ENCODE peak calls at places on chromosomes 16 and 17, in ten cellular contexts. H is A549, Y is testis, L is H1, G is body of pancreas, S is adrenal gland, N is IMR-90, D is transverse colon, W is heart left ventricle, F is GM12878. K is an unnamed sample. For H3K4me1, the result is how much of the 10 kb centered on the place peaks cover.

GRCh38 chr16:81502396-81503060 is 57.9 kb downstream of the CMIP start:
- DNase-seq in W (no peak), D (no peak), G (no peak), Y (no peak), L (no peak), H (no peak), F (no peak), N (no peak), S (no peak), K (no peak)

GRCh38 chr17:80984749-80985148 is 6.9 kb upstream of the CHMP6 start:
- DNase-seq in G (no peak), W (no peak), Y (no peak), S (no peak), N (peak), F (no peak), L (peak), H (no peak), D (no peak), K (no peak)

GRCh38 chr17:40069751-40070643 is 7.2 kb downstream of the THRA start:
- DNase-seq in L (no peak), Y (peak), H (peak), D (peak), W (peak), G (peak), F (no peak), N (peak), S (peak), K (peak)

GRCh38 chr16:57354311-57354710 is 4.3 kb upstream of the CCL22 start:
- DNase-seq in F (no peak), H (no peak), G (no peak), Y (no peak), L (no peak), D (no peak), N (no peak), S (no peak), W (no peak), K (peak)

GRCh38 chr17:78952706-78953105 is 27.0 kb downstream of the LGALS3BP start:
- DNase-seq in H (no peak), W (no peak), Y (no peak), L (no peak), F (no peak), N (no peak), D (no peak), G (no peak), S (no peak), K (no peak)

GRCh38 chr17:66787914-66788313 is 47.0 kb upstream of the CACNG5 start:
- DNase-seq in F (no peak), Y (no peak), S (no peak), N (no peak), W (no peak), G (no peak), D (no peak), H (no peak), L (no peak), K (no peak)

GRCh38 chr17:39094607-39095308 is 56.7 kb downstream of the PLXDC1 start:
- DNase-seq in H (no peak), L (no peak), Y (no peak), G (no peak), D (peak), N (no peak), W (no peak), F (no peak), S (no peak), K (no peak)

GRCh38 chr16:78729687-78730086 is 630.2 kb downstream of the WWOX start:
- DNase-seq in S (no peak), L (no peak), W (no peak), Y (no peak), F (peak), H (no peak), N (no peak), D (no peak), G (no peak), K (no peak)

GRCh38 chr17:48540213-48540612 is 4.7 kb downstream of the HOXB2 start:
- DNase-seq in N (peak), D (no peak), G (no peak), F (no peak), W (no peak), L (no peak), S (no peak), H (no peak), Y (no peak), K (no peak)

GRCh38 chr17:32777436-32777835 is 99.5 kb downstream of the MYO1D start:
- DNase-seq in L (no peak), N (peak), W (no peak), F (no peak), G (no peak), S (no peak), D (no peak), Y (no peak), H (peak), K (no peak)

GRCh38 chr17:8110907-8111306 is 7.4 kb downstream of the ALOXE3 start:
- DNase-seq in L (no peak), N (no peak), G (no peak), S (no peak), W (no peak), F (no peak), Y (no peak), D (no peak), H (no peak), K (no peak)

GRCh38 chr16:89261691-89262563 is 44.4 kb downstream of the ZNF778 start:
- DNase-seq in D (no peak), F (no peak), W (no peak), H (no peak), S (no peak), N (peak), L (no peak), G (no peak), Y (peak), K (peak)

GRCh38 chr17:63446218-63446980 is at the start of gene CYB561:
- DNase-seq in Y (peak), S (peak), H (peak), L (no peak), D (peak), G (peak), F (no peak), N (peak), W (peak), K (peak)

GRCh38 chr16:85448557-85449194 is 164.4 kb upstream of the GSE1 start:
- DNase-seq in D (peak), N (no peak), S (no peak), G (peak), Y (no peak), W (no peak), H (no peak), F (no peak), L (no peak), K (peak)

GRCh38 chr17:68456529-68457167 is 648 bp downstream of the WIPI1 start:
- DNase-seq in N (peak), S (peak), H (peak), L (peak), Y (peak), W (peak), G (peak), F (no peak), D (peak), K (peak)

GRCh38 chr16:86052115-86052670 is 153.2 kb downstream of the IRF8 start:
- DNase-seq in D (no peak), L (no peak), S (no peak), W (no peak), G (no peak), Y (no peak), F (no peak), H (no peak), N (no peak), K (no peak)

GRCh38 chr16:27352026-27352425 is 38.3 kb downstream of the IL4R start:
- DNase-seq in W (no peak), H (no peak), D (no peak), F (no peak), G (no peak), N (no peak), Y (no peak), S (no peak), L (no peak), K (no peak)

GRCh38 chr17:82106697-82107305 is 8.8 kb upstream of the FASN start:
- DNase-seq in F (no peak), H (no peak), L (no peak), Y (peak), G (no peak), S (no peak), D (no peak), N (no peak), W (no peak), K (peak)

GRCh38 chr17:82103588-82104451 is 5.8 kb upstream of the FASN start:
- DNase-seq in N (no peak), S (peak), D (peak), F (no peak), W (peak), Y (peak), H (no peak), L (no peak), G (peak), K (peak)

GRCh38 chr17:82104797-82105416 is 6.9 kb upstream of the FASN start:
- DNase-seq in G (no peak), S (no peak), N (no peak), Y (no peak), D (no peak), L (no peak), F (no peak), H (no peak), W (peak), K (no peak)

GRCh38 chr17:82105882-82106696 is 8.1 kb upstream of the FASN start:
- DNase-seq in D (peak), Y (peak), F (peak), G (peak), L (peak), N (peak), S (no peak), W (peak), H (peak), K (peak)

GRCh38 chr17:82105417-82105881 is 7.4 kb upstream of the FASN start:
- DNase-seq in L (no peak), H (no peak), D (no peak), Y (no peak), F (no peak), S (no peak), W (no peak), N (no peak), G (no peak), K (no peak)
- H3K4me1 ChIP-seq in L (under half), H (half or more), D (half or more), Y (under half), F (under half), S (under half), W (under half), N (under half), G (half or more), K (half or more)

DNA sequence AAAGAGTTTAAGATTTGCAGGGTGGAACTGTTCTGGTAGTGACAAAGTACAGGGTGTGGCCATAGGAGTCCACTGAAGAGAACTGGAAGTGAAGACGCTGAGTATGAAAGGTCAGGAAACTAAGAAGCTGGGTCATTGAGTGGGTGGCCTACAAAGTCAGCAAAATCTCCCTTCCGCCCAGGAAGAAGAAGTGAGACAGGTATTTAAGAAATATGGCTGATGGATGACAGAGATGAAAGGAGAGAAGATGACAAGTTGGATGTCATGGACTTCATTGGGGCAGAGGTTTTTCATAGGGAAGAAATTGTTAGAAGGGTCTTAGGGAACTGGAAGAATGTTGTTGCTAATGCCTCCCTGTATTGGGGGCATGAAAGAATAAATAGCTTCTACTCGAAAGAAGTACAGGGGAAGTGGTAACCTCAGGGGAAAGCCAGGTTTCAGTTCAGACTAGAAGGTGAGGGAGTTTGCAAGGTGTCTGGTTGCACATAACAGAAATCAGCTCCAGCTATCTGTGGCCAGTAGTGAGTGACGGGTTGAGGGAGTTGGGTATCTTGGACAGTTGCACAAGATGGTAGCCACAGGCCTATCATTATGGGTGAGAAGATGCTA is 33.6 kb upstream of the MED13 start:
- DNase-seq in L (no peak), F (peak), D (no peak), Y (no peak), S (no peak), H (no peak), W (no peak), N (no peak), G (no peak), K (no peak)
- TF ChIP-seq POLR2A in L (no peak), F (no peak), D (no peak), Y (no peak), S (no peak), H (no peak), W (no peak), N (no peak), G (no peak), K (no peak)

GRCh38 chr17:77445908-77446535 is 305.3 kb downstream of the SEC14L1 start:
- DNase-seq in F (no peak), W (peak), N (peak), H (no peak), S (no peak), Y (peak), L (no peak), G (peak), D (peak), K (peak)
- H3K4me1 ChIP-seq in F (half or more), W (half or more), N (half or more), H (under half), S (under half), Y (half or more), L (under half), G (under half), D (half or more), K (half or more)

DNA sequence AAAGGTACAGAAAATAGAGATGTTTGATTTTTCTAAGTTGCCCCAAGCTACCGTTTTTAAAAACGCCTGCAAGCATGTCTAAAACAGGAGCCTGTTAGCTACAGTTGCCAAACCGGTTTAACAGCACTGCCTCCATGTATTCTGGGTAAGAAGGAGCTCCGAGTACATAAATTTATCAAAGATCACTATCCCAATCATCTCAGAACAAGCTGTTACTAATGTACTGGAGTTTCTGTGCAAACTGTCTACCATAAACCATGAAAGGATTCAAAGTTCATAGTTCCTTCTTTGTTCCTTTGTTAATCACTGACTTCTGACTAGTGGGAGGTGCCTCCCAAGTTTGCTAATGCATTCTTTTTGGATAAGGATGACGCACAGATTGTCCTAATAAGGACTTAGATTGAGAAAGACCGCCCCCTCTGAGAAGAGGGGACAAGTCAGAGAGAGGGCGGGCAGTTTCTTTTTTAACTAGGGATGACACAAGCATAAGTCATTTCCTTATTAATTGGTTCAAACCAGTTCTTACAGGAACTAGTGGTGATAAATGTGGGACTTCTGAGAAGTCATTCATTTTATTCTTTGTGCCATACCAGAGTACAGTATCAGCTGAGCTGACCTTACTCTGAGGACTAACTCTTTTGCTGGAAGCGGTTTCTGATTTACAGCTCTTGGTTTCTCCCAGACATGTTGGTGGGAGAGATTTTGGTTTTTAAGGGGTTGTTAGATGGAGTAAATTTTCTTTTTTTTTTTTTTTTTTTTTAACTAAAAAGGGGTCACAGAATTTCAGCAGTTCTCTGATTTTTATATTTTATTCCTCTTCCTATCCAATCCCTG is 55.2 kb downstream of the TUBD1 start:
- DNase-seq in D (peak), N (peak), W (peak), Y (peak), L (no peak), S (peak), H (peak), G (peak), F (peak), K (peak)
- TF ChIP-seq POLR2A in D (peak), N (peak), W (no peak), Y (peak), L (peak), S (peak), H (no peak), G (peak), F (peak), K (peak)

DNA sequence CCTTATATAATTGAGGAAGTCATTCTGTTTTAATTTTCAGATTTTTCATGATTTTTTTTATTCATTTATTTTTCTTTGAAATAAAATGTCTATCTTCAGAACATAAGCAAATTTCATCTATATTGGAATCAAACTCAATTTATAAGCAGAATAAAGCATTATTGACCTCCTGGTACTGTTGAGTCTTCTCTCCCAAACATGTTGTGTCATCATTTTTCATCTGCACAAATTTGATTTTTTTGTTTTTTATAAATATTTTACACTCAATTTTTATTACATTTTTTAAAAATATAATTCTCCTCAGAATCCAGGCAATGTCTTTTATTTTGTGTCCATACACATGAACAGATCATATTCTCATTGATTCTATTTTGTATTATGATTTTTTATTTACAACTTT is 2363.9 kb downstream of the TP53TG3F start:
- DNase-seq in G (no peak), N (no peak), F (no peak), Y (no peak), H (no peak), D (no peak), W (no peak), L (no peak), S (no peak), K (no peak)
- H3K4me1 ChIP-seq in G (under half), N (under half), F (under half), Y (under half), H (under half), D (under half), W (under half), L (under half), S (under half), K (under half)